ENCODE peak calls at places on chromosomes 12 and 14, in seven cellular contexts. H, I, Z, Q, J, S and R are unnamed samples.

GRCh38 chr14:69481815-69482568 is 2.5 kb upstream of the PLEKHD1 start:
- DNase-seq in I (no peak), H (no peak), J (no peak), Q (no peak), S (no peak), Z (no peak), R (no peak)

GRCh38 chr12:113413488-113413939 is 8.7 kb upstream of the SDSL start:
- DNase-seq in I (no peak), S (peak; percentile 32), Q (peak; percentile 9), H (peak; percentile 69), J (peak; percentile 21), Z (no peak), R (no peak)

GRCh38 chr12:122099856-122100255 is 21.3 kb downstream of the MLXIP start:
- DNase-seq in S (no peak), H (no peak), I (no peak), Z (no peak), Q (no peak), J (no peak), R (no peak)

GRCh38 chr14:69043007-69043444 is 63.9 kb upstream of the ACTN1 start:
- DNase-seq in J (peak; percentile 55), I (no peak), Z (no peak), H (no peak), Q (no peak), S (no peak), R (no peak)

GRCh38 chr12:12474931-12475485 is 87.7 kb downstream of the DUSP16 start:
- DNase-seq in Z (peak; percentile 26), Q (peak; percentile 43), H (no peak), J (no peak), S (no peak), I (no peak), R (no peak)

GRCh38 chr14:101005447-101005846 is 101.9 kb upstream of the RTL1 start:
- DNase-seq in Z (peak; percentile 35), S (no peak), Q (no peak), H (no peak), I (peak; percentile 18), J (no peak), R (no peak)

GRCh38 chr12:56014205-56014604 is 6.6 kb upstream of the IKZF4 start:
- DNase-seq in I (no peak), Z (no peak), J (no peak), Q (no peak), H (no peak), S (no peak), R (no peak)

GRCh38 chr12:102435827-102436436 is 44.4 kb downstream of the IGF1 start:
- DNase-seq in H (no peak), S (no peak), J (peak; percentile 14), Q (no peak), I (no peak), Z (no peak), R (no peak)

GRCh38 chr14:29654910-29655590 is 272.6 kb downstream of the PRKD1 start:
- DNase-seq in Q (peak; percentile 31), I (no peak), H (no peak), Z (no peak), J (no peak), S (peak; percentile 41), R (no peak)

GRCh38 chr12:120705618-120706017 is 4.6 kb upstream of the UNC119B start:
- DNase-seq in J (no peak), Z (no peak), H (no peak), Q (no peak), S (no peak), I (no peak), R (no peak)

GRCh38 chr14:71142375-71143038 is 235.2 kb downstream of the PCNX1 start:
- DNase-seq in S (peak; percentile 90), Z (no peak), H (peak; percentile 24), I (no peak), Q (peak; percentile 98), J (peak; percentile 66), R (no peak)

GRCh38 chr12:21169878-21170472 is 39.0 kb downstream of the SLCO1B1 start:
- DNase-seq in Q (peak; percentile 25), H (peak; percentile 84), J (peak; percentile 72), I (peak; percentile 87), Z (peak; percentile 89), S (peak; percentile 49), R (peak; percentile 74)

GRCh38 chr12:11901687-11902524 is 168.8 kb upstream of the BCL2L14 start:
- DNase-seq in S (no peak), J (no peak), Q (no peak), H (no peak), I (no peak), Z (no peak), R (no peak)

GRCh38 chr12:77065361-77066204 is at the start of gene E2F7:
- DNase-seq in Q (peak; percentile 87), Z (peak; percentile 97), I (peak; percentile 99), H (peak; percentile 98), J (peak; percentile 94), S (peak; percentile 86), R (peak; percentile 96)

GRCh38 chr14:104037074-104037473 is 48.4 kb upstream of the ASPG start:
- DNase-seq in S (no peak), J (no peak), H (no peak), I (no peak), Q (no peak), Z (no peak), R (no peak)

GRCh38 chr14:69263364-69263763 is 3.4 kb downstream of the GALNT16 start:
- DNase-seq in S (peak; percentile 87), J (peak; percentile 27), Z (no peak), I (no peak), Q (peak; percentile 93), H (no peak), R (no peak)

DNA sequence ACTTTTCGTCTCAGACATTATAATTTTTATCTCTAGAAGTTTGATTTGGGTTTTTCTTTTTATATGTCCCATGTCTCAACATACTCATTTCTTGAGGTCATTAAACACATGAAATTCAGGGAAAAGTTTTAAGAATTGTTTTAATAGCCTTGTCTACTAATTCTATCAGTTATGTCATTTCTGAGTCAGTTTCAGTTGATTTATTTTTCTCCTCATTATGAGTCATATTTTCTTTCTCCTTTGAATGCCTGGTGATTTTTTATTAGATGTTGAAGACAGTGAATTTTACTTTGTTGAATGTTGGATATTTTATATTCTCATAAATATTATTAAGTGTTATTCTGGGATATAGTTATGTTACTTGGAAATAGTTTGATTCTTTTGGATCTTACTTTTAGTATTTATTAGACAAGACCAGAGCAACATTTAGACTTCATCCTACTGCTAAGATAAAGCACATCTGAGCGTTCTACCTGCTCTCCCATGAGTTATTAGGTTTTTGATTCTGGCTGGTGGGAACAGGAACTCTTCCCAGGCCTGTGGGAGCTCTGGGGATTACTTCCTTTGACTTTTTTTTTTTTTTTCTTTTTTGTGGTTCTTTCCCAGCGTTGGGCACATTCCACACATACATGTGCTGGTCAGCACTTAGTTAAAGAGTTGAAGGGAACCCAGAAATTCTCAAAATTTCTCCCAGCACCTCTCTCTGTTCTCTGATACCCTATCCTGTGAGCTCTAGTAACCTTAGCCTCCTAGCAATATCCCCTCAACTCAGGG is 1157.7 kb downstream of the BCL11B start:
- DNase-seq in J (no peak), I (no peak), Q (no peak), Z (no peak), H (peak; percentile 58), S (no peak), R (no peak)
- H3K18ac ChIP-seq in J (no peak overlapping the region), I (no peak overlapping the region), Q (no peak overlapping the region), Z (no peak overlapping the region), H (no peak overlapping the region), S (no peak overlapping the region), R (no peak overlapping the region)

DNA sequence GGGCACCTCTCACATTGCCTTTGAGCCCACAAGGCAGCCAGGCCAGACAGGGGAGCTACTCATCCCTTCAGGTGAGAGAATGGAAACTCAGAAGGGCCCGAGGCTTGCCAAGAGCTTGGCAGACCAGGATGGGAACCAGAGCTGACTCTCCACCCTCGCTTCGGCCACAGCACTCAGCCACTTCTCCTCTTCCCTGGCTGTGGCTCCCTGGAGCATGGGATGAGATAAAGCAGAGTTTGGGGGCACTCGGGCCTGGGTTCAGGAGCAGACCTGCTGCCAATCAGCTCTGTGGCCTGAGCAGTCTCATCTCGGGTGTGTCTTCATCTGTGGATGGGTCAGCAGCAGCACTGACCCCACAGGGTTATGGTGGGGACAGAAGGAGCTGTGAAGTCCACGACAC is 20.0 kb upstream of the CCDC85C start:
- DNase-seq in I (no peak), S (no peak), Z (no peak), J (no peak), H (no peak), Q (no peak), R (no peak)
- H3K18ac ChIP-seq in I (no peak overlapping the region), S (no peak overlapping the region), Z (no peak overlapping the region), J (no peak overlapping the region), H (no peak overlapping the region), Q (peak overlapping the region; percentile 57), R (peak overlapping the region; percentile 7)

DNA sequence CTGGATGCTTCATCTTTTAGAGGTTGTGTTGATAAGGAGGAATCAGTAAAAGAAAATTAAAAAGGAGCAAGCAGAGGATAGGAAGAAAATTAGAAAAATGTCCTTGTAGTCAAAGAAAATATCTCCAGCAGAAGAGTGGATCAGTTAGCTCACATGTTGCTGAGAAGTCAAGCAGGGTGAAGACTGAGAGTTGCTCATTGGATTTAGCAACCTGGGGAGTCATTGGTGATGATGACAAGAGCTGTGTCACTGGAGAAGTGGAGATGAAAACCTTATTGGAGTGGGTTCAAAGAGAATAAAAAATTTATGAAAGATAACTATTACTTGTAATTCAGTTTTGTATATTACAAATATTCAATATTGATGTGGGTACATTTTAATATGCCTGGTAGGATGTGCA is 9.8 kb downstream of the FRMD6 start:
- DNase-seq in S (no peak), H (no peak), Z (no peak), J (no peak), Q (peak; percentile 49), I (no peak), R (no peak)
- H3K18ac ChIP-seq in S (no peak overlapping the region), H (no peak overlapping the region), Z (no peak overlapping the region), J (no peak overlapping the region), Q (no peak overlapping the region), I (no peak overlapping the region), R (no peak overlapping the region)

DNA sequence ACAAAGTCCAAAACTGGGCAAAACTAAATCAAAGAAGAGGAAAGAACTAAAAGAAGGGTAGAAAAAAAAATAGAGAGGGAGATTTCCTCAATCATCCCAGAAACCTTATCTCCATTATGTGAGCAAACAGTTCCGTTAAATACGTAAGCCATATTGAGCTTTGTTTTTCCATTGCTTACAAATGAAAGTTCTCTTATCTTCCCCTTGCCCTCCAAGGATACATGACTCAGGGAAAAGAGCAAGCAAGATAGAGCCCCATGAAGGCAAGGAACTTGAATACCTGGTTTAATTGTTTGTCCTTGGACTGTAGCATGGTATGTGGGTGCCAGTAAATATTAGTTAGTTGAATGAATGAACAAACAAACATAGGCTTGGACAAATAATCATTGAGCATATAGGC is 126.8 kb upstream of the USP15 start:
- DNase-seq in H (no peak), Q (no peak), I (no peak), J (no peak), S (no peak), Z (no peak), R (no peak)
- H3K18ac ChIP-seq in H (no peak overlapping the region), Q (no peak overlapping the region), I (no peak overlapping the region), J (no peak overlapping the region), S (no peak overlapping the region), Z (no peak overlapping the region), R (no peak overlapping the region)